ENCODE peak calls at places on chromosomes 5 and 9, in nine cellular contexts. Q is A549; R is mammary epithelial cell; I is mesendoderm; L is CD8-positive, alpha-beta T cell; Z is neuronal stem cell; T is right atrium auricular region; Y is AG04450; H is fibroblast of lung. W is an unnamed sample.

GRCh38 chr9:20022410-20022809 is 233.6 kb upstream of the SLC24A2 start:
- DNase-seq in Q (no peak), R (no peak), I (no peak), L (no peak), Z (no peak), T (no peak), Y (no peak), H (peak), W (no peak)

GRCh38 chr5:64612349-64612961 is 77.8 kb upstream of the SHISAL2B start:
- DNase-seq in Q (peak), R (peak), I (peak), L (no peak), Z (peak), T (no peak), Y (peak), H (peak), W (no peak)

GRCh38 chr5:53792338-53792737 is 231.9 kb downstream of the NDUFS4 start:
- DNase-seq in Q (no peak), R (no peak), I (no peak), L (no peak), Z (no peak), T (no peak), Y (no peak), H (no peak), W (no peak)

GRCh38 chr5:78659714-78660113 is 11.1 kb upstream of the LHFPL2 start:
- DNase-seq in Q (peak), R (no peak), I (no peak), L (no peak), Z (no peak), T (no peak), Y (no peak), H (peak), W (no peak)

GRCh38 chr5:157549283-157549629 is 26.3 kb downstream of the ADAM19 start:
- DNase-seq in Q (no peak), R (no peak), I (no peak), L (no peak), Z (no peak), T (no peak), Y (no peak), H (peak), W (no peak)

GRCh38 chr5:90015584-90016018 is 394.0 kb downstream of the CETN3 start:
- DNase-seq in Q (no peak), R (peak), I (peak), L (no peak), Z (no peak), T (no peak), Y (no peak), H (peak), W (no peak)

GRCh38 chr9:121989010-121989409 is 104.1 kb downstream of the TTLL11 start:
- DNase-seq in Q (peak), R (no peak), I (peak), L (no peak), Z (peak), T (peak), Y (no peak), H (no peak), W (no peak)

GRCh38 chr9:72371151-72371550 is 6.1 kb upstream of the ZFAND5 start:
- DNase-seq in Q (no peak), R (no peak), I (no peak), L (no peak), Z (no peak), T (no peak), Y (no peak), H (no peak), W (no peak)

GRCh38 chr9:123111427-123111826 is 78.0 kb downstream of the GPR21 start:
- DNase-seq in Q (no peak), R (no peak), I (no peak), L (no peak), Z (no peak), T (no peak), Y (no peak), H (no peak), W (no peak)

GRCh38 chr9:31135567-31135966 is 1248.9 kb upstream of the ACO1 start:
- DNase-seq in Q (no peak), R (peak), I (no peak), L (no peak), Z (no peak), T (no peak), Y (no peak), H (peak), W (no peak)

DNA sequence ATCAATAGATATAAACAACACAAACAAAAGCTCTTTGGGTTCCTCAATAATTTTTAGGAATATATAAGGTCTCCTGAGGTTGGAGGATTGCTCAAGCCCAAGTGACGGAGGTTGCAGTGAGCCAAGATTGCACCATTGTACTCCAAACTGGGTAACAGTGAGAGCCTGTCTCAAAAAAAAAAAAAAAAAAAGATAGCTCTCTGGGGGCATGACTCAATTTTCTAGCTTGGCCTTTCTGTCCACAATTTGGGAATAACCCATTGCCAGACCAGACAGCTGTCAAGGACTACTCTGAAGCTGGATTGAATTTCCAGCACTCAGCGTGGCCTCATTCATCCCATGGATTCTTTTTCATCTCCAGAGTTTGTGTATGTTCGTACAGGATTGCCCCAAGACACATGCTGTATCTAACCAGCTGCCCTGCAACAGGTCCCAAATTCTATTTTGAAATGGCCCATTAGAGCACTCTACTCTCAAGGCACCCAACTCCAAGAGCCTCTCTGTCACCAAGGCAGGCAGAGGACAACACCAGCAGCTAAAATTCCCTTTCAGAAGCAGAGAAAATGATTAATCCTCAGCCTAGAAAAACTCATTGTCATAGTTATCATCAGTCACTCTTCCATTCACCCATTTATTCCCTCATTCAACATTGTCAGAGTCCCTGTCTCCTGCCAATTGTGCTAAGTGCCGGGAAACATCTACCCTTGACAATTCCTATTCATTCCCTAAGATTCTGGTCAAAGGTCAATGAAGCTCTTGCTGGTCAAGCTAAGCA is 8.7 kb downstream of the FAM193B start:
- DNase-seq in Q (no peak), R (peak), I (no peak), L (no peak), Z (no peak), T (peak), Y (peak), H (peak), W (no peak)
- H3K27ac ChIP-seq in Q (peak), R (peak), I (peak), L (no peak), Z (peak), T (peak), Y (peak), H (peak), W (no peak)

DNA sequence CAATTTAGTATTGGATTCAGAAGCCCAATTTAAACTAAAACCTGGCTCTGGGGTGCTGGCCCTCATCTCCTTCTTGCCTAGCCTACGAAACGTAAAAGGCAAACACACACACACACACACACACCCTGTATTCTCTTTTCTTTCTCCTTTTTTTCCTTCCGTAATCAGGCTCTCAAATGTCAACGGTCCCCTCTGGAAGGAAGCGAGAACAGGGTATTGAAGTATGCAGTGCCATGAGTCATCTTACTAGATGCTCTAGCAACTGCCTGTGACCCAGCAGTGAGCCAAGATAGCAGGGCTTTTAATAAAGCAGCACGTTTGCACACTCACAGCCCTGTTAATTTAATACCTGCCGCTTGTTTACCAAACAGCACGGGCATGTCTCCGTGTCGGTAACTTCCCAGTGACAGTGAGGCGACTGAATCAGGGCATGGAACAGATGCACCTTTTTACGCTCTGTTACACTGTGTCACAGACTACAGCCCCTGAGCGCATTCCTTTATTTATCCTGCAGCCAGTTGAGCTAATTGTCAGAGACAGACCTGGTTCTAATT is 243.8 kb downstream of the BNC2 start:
- DNase-seq in Q (peak), R (no peak), I (peak), L (no peak), Z (peak), T (peak), Y (peak), H (peak), W (no peak)
- H3K4me3 ChIP-seq in Q (peak), R (no peak), I (no peak), L (no peak), Z (peak), T (no peak), Y (no peak), H (no peak), W (no peak)

GRCh38 chr5:177363565-177363964 is 5.8 kb downstream of the RGS14 start:
- DNase-seq in Q (no peak), R (no peak), I (no peak), L (no peak), Z (no peak), T (no peak), Y (no peak), H (no peak), W (no peak)
- H3K27ac ChIP-seq in Q (peak), R (no peak), I (no peak), L (peak), Z (no peak), T (no peak), Y (no peak), H (no peak), W (peak)

GRCh38 chr5:173670130-173670591 is 53.7 kb upstream of the BOD1 start:
- DNase-seq in Q (no peak), R (no peak), I (no peak), L (no peak), Z (no peak), T (no peak), Y (no peak), H (peak), W (no peak)
- H3K4me3 ChIP-seq in Q (no peak), R (no peak), I (no peak), L (no peak), Z (no peak), T (no peak), Y (no peak), H (no peak), W (no peak)

GRCh38 chr5:112012112-112012511 is 255.1 kb upstream of the NREP start:
- DNase-seq in Q (no peak), R (no peak), I (no peak), L (no peak), Z (no peak), T (no peak), Y (no peak), H (peak), W (no peak)

GRCh38 chr5:112005533-112005926 is 248.5 kb upstream of the NREP start:
- DNase-seq in Q (no peak), R (no peak), I (no peak), L (no peak), Z (no peak), T (no peak), Y (no peak), H (peak), W (no peak)

GRCh38 chr5:112004867-112005532 is 248.0 kb upstream of the NREP start:
- DNase-seq in Q (no peak), R (peak), I (no peak), L (no peak), Z (no peak), T (no peak), Y (no peak), H (peak), W (no peak)

GRCh38 chr5:112002368-112002767 is 245.4 kb upstream of the NREP start:
- DNase-seq in Q (no peak), R (peak), I (no peak), L (no peak), Z (no peak), T (no peak), Y (no peak), H (no peak), W (no peak)

GRCh38 chr5:112006721-112007120 is 249.7 kb upstream of the NREP start:
- DNase-seq in Q (no peak), R (peak), I (no peak), L (no peak), Z (no peak), T (no peak), Y (no peak), H (peak), W (no peak)
- H3K27ac ChIP-seq in Q (no peak), R (no peak), I (no peak), L (no peak), Z (no peak), T (no peak), Y (no peak), H (peak), W (no peak)

W was measured in CD4-positive, alpha-beta memory T cell.